ENCODE peak calls at places on chromosomes 2 and 18, in eight cellular contexts. One of them, this sample, is unnamed.

GRCh38 chr2:29189052-29189451 is 73.8 kb downstream of the CLIP4 start:
- DNase-seq in DMS53: no peak
- DNase-seq in HFFc6: no peak
- DNase-seq in sigmoid colon: no peak
- DNase-seq in endothelial cell: no peak
- DNase-seq in epithelial cell of esophagus: no peak
- DNase-seq in NCI-H1694: no peak
- DNase-seq in fibroblast of the conjunctiva: no peak
- DNase-seq in this sample: no peak

GRCh38 chr18:78769502-78770113 is 210.0 kb upstream of the SALL3 start:
- DNase-seq in DMS53: no peak
- DNase-seq in HFFc6: no peak
- DNase-seq in sigmoid colon: peak
- DNase-seq in endothelial cell: no peak
- DNase-seq in epithelial cell of esophagus: no peak
- DNase-seq in NCI-H1694: no peak
- DNase-seq in fibroblast of the conjunctiva: no peak
- DNase-seq in this sample: no peak

GRCh38 chr2:88671786-88672427 is 19.6 kb upstream of the RPIA start:
- DNase-seq in DMS53: peak
- DNase-seq in HFFc6: peak
- DNase-seq in sigmoid colon: no peak
- DNase-seq in endothelial cell: peak
- DNase-seq in epithelial cell of esophagus: peak
- DNase-seq in NCI-H1694: peak
- DNase-seq in fibroblast of the conjunctiva: peak
- DNase-seq in this sample: peak

GRCh38 chr18:1732143-1732542 is 827.5 kb downstream of the ADCYAP1 start:
- DNase-seq in DMS53: no peak
- DNase-seq in HFFc6: no peak
- DNase-seq in sigmoid colon: no peak
- DNase-seq in endothelial cell: no peak
- DNase-seq in epithelial cell of esophagus: no peak
- DNase-seq in NCI-H1694: no peak
- DNase-seq in fibroblast of the conjunctiva: no peak
- DNase-seq in this sample: no peak

GRCh38 chr2:45904267-45904921 is 252.9 kb downstream of the PRKCE start:
- DNase-seq in DMS53: no peak
- DNase-seq in HFFc6: no peak
- DNase-seq in sigmoid colon: no peak
- DNase-seq in endothelial cell: no peak
- DNase-seq in epithelial cell of esophagus: no peak
- DNase-seq in NCI-H1694: no peak
- DNase-seq in fibroblast of the conjunctiva: peak
- DNase-seq in this sample: no peak

GRCh38 chr2:124339709-124340108 is 314.6 kb downstream of the CNTNAP5 start:
- DNase-seq in DMS53: no peak
- DNase-seq in HFFc6: no peak
- DNase-seq in sigmoid colon: no peak
- DNase-seq in endothelial cell: no peak
- DNase-seq in epithelial cell of esophagus: no peak
- DNase-seq in NCI-H1694: no peak
- DNase-seq in fibroblast of the conjunctiva: no peak
- DNase-seq in this sample: no peak

GRCh38 chr2:65379721-65380171 is 52.7 kb downstream of the SPRED2 start:
- DNase-seq in DMS53: peak
- DNase-seq in HFFc6: no peak
- DNase-seq in sigmoid colon: no peak
- DNase-seq in endothelial cell: no peak
- DNase-seq in epithelial cell of esophagus: no peak
- DNase-seq in NCI-H1694: no peak
- DNase-seq in fibroblast of the conjunctiva: no peak
- DNase-seq in this sample: no peak

GRCh38 chr18:66506178-66506577 is 97.7 kb downstream of the CDH19 start:
- DNase-seq in DMS53: no peak
- DNase-seq in HFFc6: no peak
- DNase-seq in sigmoid colon: no peak
- DNase-seq in endothelial cell: no peak
- DNase-seq in epithelial cell of esophagus: no peak
- DNase-seq in NCI-H1694: no peak
- DNase-seq in fibroblast of the conjunctiva: no peak
- DNase-seq in this sample: no peak

GRCh38 chr18:74806700-74807416 is 209.2 kb downstream of the ZNF407 start:
- DNase-seq in DMS53: peak
- DNase-seq in HFFc6: peak
- DNase-seq in sigmoid colon: no peak
- DNase-seq in endothelial cell: no peak
- DNase-seq in epithelial cell of esophagus: peak
- DNase-seq in NCI-H1694: no peak
- DNase-seq in fibroblast of the conjunctiva: no peak
- DNase-seq in this sample: peak

GRCh38 chr2:196278491-196278911 is 107.1 kb upstream of the STK17B start:
- DNase-seq in DMS53: no peak
- DNase-seq in HFFc6: peak
- DNase-seq in sigmoid colon: no peak
- DNase-seq in endothelial cell: no peak
- DNase-seq in epithelial cell of esophagus: peak
- DNase-seq in NCI-H1694: no peak
- DNase-seq in fibroblast of the conjunctiva: no peak
- DNase-seq in this sample: peak

GRCh38 chr2:15198051-15198450 is 363.1 kb downstream of the NBAS start:
- DNase-seq in DMS53: no peak
- DNase-seq in HFFc6: no peak
- DNase-seq in sigmoid colon: no peak
- DNase-seq in endothelial cell: no peak
- DNase-seq in epithelial cell of esophagus: no peak
- DNase-seq in NCI-H1694: no peak
- DNase-seq in fibroblast of the conjunctiva: no peak
- DNase-seq in this sample: no peak

GRCh38 chr2:97011977-97012569 is 25.7 kb upstream of the FAM178B start:
- DNase-seq in DMS53: peak
- DNase-seq in HFFc6: peak
- DNase-seq in sigmoid colon: no peak
- DNase-seq in endothelial cell: peak
- DNase-seq in epithelial cell of esophagus: peak
- DNase-seq in NCI-H1694: peak
- DNase-seq in fibroblast of the conjunctiva: peak
- DNase-seq in this sample: peak

GRCh38 chr2:45000921-45001628 is 8.2 kb downstream of the SIX2 start:
- DNase-seq in DMS53: peak
- DNase-seq in HFFc6: no peak
- DNase-seq in sigmoid colon: no peak
- DNase-seq in endothelial cell: peak
- DNase-seq in epithelial cell of esophagus: no peak
- DNase-seq in NCI-H1694: no peak
- DNase-seq in fibroblast of the conjunctiva: no peak
- DNase-seq in this sample: no peak

GRCh38 chr2:147846382-147847081 is 1.7 kb downstream of the ACVR2A start:
- DNase-seq in DMS53: no peak
- DNase-seq in HFFc6: no peak
- DNase-seq in sigmoid colon: no peak
- DNase-seq in endothelial cell: no peak
- DNase-seq in epithelial cell of esophagus: peak
- DNase-seq in NCI-H1694: no peak
- DNase-seq in fibroblast of the conjunctiva: no peak
- DNase-seq in this sample: no peak

GRCh38 chr2:241609859-241610793 is 26.8 kb downstream of the THAP4 start:
- DNase-seq in DMS53: no peak
- DNase-seq in HFFc6: peak
- DNase-seq in sigmoid colon: peak
- DNase-seq in endothelial cell: peak
- DNase-seq in epithelial cell of esophagus: peak
- DNase-seq in NCI-H1694: no peak
- DNase-seq in fibroblast of the conjunctiva: peak
- DNase-seq in this sample: peak

GRCh38 chr2:161337247-161337646 is 29.0 kb downstream of the PSMD14 start:
- DNase-seq in DMS53: no peak
- DNase-seq in HFFc6: no peak
- DNase-seq in sigmoid colon: no peak
- DNase-seq in endothelial cell: no peak
- DNase-seq in epithelial cell of esophagus: no peak
- DNase-seq in NCI-H1694: no peak
- DNase-seq in fibroblast of the conjunctiva: no peak
- DNase-seq in this sample: no peak

GRCh38 chr2:153536105-153536504 is 57.5 kb upstream of the RPRM start:
- DNase-seq in DMS53: no peak
- DNase-seq in HFFc6: no peak
- DNase-seq in sigmoid colon: no peak
- DNase-seq in endothelial cell: no peak
- DNase-seq in epithelial cell of esophagus: peak
- DNase-seq in NCI-H1694: no peak
- DNase-seq in fibroblast of the conjunctiva: no peak
- DNase-seq in this sample: no peak

GRCh38 chr2:11398710-11399109 is 54.3 kb upstream of the ROCK2 start:
- DNase-seq in DMS53: peak
- DNase-seq in HFFc6: no peak
- DNase-seq in sigmoid colon: no peak
- DNase-seq in endothelial cell: no peak
- DNase-seq in epithelial cell of esophagus: no peak
- DNase-seq in NCI-H1694: peak
- DNase-seq in fibroblast of the conjunctiva: no peak
- DNase-seq in this sample: no peak

GRCh38 chr18:5961097-5961827 is 65.9 kb upstream of the TMEM200C start:
- DNase-seq in DMS53: no peak
- DNase-seq in HFFc6: no peak
- DNase-seq in sigmoid colon: no peak
- DNase-seq in endothelial cell: no peak
- DNase-seq in epithelial cell of esophagus: no peak
- DNase-seq in NCI-H1694: no peak
- DNase-seq in fibroblast of the conjunctiva: no peak
- DNase-seq in this sample: no peak

GRCh38 chr2:182445566-182445965 is 18.7 kb upstream of the PDE1A start:
- DNase-seq in DMS53: no peak
- DNase-seq in HFFc6: peak
- DNase-seq in sigmoid colon: no peak
- DNase-seq in endothelial cell: no peak
- DNase-seq in epithelial cell of esophagus: no peak
- DNase-seq in NCI-H1694: no peak
- DNase-seq in fibroblast of the conjunctiva: no peak
- DNase-seq in this sample: no peak

GRCh38 chr2:229454934-229455631 is 184.0 kb upstream of the PID1 start:
- DNase-seq in DMS53: peak
- DNase-seq in HFFc6: peak
- DNase-seq in sigmoid colon: no peak
- DNase-seq in endothelial cell: no peak
- DNase-seq in epithelial cell of esophagus: peak
- DNase-seq in NCI-H1694: no peak
- DNase-seq in fibroblast of the conjunctiva: peak
- DNase-seq in this sample: peak

GRCh38 chr2:215493370-215493769 is 57.5 kb upstream of the FN1 start:
- DNase-seq in DMS53: no peak
- DNase-seq in HFFc6: no peak
- DNase-seq in sigmoid colon: no peak
- DNase-seq in endothelial cell: no peak
- DNase-seq in epithelial cell of esophagus: no peak
- DNase-seq in NCI-H1694: no peak
- DNase-seq in fibroblast of the conjunctiva: no peak
- DNase-seq in this sample: no peak

GRCh38 chr18:77043541-77044280 is 88.9 kb downstream of the MBP start:
- DNase-seq in DMS53: no peak
- DNase-seq in HFFc6: no peak
- DNase-seq in sigmoid colon: no peak
- DNase-seq in endothelial cell: no peak
- DNase-seq in epithelial cell of esophagus: no peak
- DNase-seq in NCI-H1694: no peak
- DNase-seq in fibroblast of the conjunctiva: no peak
- DNase-seq in this sample: no peak

GRCh38 chr2:138373993-138374408 is 127.6 kb upstream of the SPOPL start:
- DNase-seq in DMS53: peak
- DNase-seq in HFFc6: peak
- DNase-seq in sigmoid colon: no peak
- DNase-seq in endothelial cell: no peak
- DNase-seq in epithelial cell of esophagus: peak
- DNase-seq in NCI-H1694: peak
- DNase-seq in fibroblast of the conjunctiva: peak
- DNase-seq in this sample: peak

GRCh38 chr18:48975817-48976649 is 25.3 kb upstream of the SMAD7 start:
- DNase-seq in DMS53: peak
- DNase-seq in HFFc6: peak
- DNase-seq in sigmoid colon: no peak
- DNase-seq in endothelial cell: peak
- DNase-seq in epithelial cell of esophagus: peak
- DNase-seq in NCI-H1694: no peak
- DNase-seq in fibroblast of the conjunctiva: no peak
- DNase-seq in this sample: peak

GRCh38 chr2:189204322-189204941 is 24.9 kb upstream of the COL5A2 start:
- DNase-seq in DMS53: no peak
- DNase-seq in HFFc6: peak
- DNase-seq in sigmoid colon: no peak
- DNase-seq in endothelial cell: no peak
- DNase-seq in epithelial cell of esophagus: peak
- DNase-seq in NCI-H1694: no peak
- DNase-seq in fibroblast of the conjunctiva: no peak
- DNase-seq in this sample: peak

GRCh38 chr2:181862583-181863281 is 28.8 kb upstream of the ITPRID2 start:
- DNase-seq in DMS53: no peak
- DNase-seq in HFFc6: no peak
- DNase-seq in sigmoid colon: no peak
- DNase-seq in endothelial cell: no peak
- DNase-seq in epithelial cell of esophagus: no peak
- DNase-seq in NCI-H1694: no peak
- DNase-seq in fibroblast of the conjunctiva: no peak
- DNase-seq in this sample: no peak

GRCh38 chr2:119657486-119658145 is 21.4 kb upstream of the TMEM177 start:
- DNase-seq in DMS53: no peak
- DNase-seq in HFFc6: no peak
- DNase-seq in sigmoid colon: no peak
- DNase-seq in endothelial cell: no peak
- DNase-seq in epithelial cell of esophagus: no peak
- DNase-seq in NCI-H1694: no peak
- DNase-seq in fibroblast of the conjunctiva: no peak
- DNase-seq in this sample: no peak

GRCh38 chr2:235378261-235378660 is 115.6 kb upstream of the AGAP1 start:
- DNase-seq in DMS53: peak
- DNase-seq in HFFc6: no peak
- DNase-seq in sigmoid colon: no peak
- DNase-seq in endothelial cell: no peak
- DNase-seq in epithelial cell of esophagus: peak
- DNase-seq in NCI-H1694: no peak
- DNase-seq in fibroblast of the conjunctiva: no peak
- DNase-seq in this sample: no peak

GRCh38 chr2:206482123-206482522 is 38.8 kb downstream of the ADAM23 start:
- DNase-seq in DMS53: no peak
- DNase-seq in HFFc6: no peak
- DNase-seq in sigmoid colon: no peak
- DNase-seq in endothelial cell: no peak
- DNase-seq in epithelial cell of esophagus: peak
- DNase-seq in NCI-H1694: no peak
- DNase-seq in fibroblast of the conjunctiva: no peak
- DNase-seq in this sample: no peak

GRCh38 chr2:8399731-8400130 is 282.1 kb upstream of the ID2 start:
- DNase-seq in DMS53: no peak
- DNase-seq in HFFc6: no peak
- DNase-seq in sigmoid colon: no peak
- DNase-seq in endothelial cell: no peak
- DNase-seq in epithelial cell of esophagus: no peak
- DNase-seq in NCI-H1694: no peak
- DNase-seq in fibroblast of the conjunctiva: no peak
- DNase-seq in this sample: no peak

GRCh38 chr2:157785200-157785599 is 90.9 kb downstream of the ACVR1 start:
- DNase-seq in DMS53: no peak
- DNase-seq in HFFc6: no peak
- DNase-seq in sigmoid colon: no peak
- DNase-seq in endothelial cell: no peak
- DNase-seq in epithelial cell of esophagus: peak
- DNase-seq in NCI-H1694: no peak
- DNase-seq in fibroblast of the conjunctiva: peak
- DNase-seq in this sample: no peak

This sample was measured in HCEC 1CT.